ENCODE peak calls at places on chromosome 2, in seven cellular contexts. L is GM04504, T is AML-193, E is left ventricle myocardium superior, J is transverse colon, H is NCI-H187, U is occipital lobe. W is an unnamed sample.

GRCh38 chr2:80706541-80706940 is 402.0 kb upstream of the LRRTM1 start:
- DNase-seq in L (no peak), T (no peak), E (no peak), J (no peak), H (no peak), U (no peak), W (no peak)

GRCh38 chr2:216838146-216838545 is 21.7 kb downstream of the TNP1 start:
- DNase-seq in L (no peak), T (no peak), E (peak), J (no peak), H (no peak), U (no peak), W (peak)

GRCh38 chr2:189131986-189132385 is 47.6 kb downstream of the COL5A2 start:
- DNase-seq in L (no peak), T (no peak), E (no peak), J (no peak), H (no peak), U (no peak), W (no peak)

GRCh38 chr2:63023444-63023843 is 27.2 kb upstream of the OTX1 start:
- DNase-seq in L (no peak), T (peak), E (no peak), J (no peak), H (no peak), U (no peak), W (peak)

GRCh38 chr2:235573331-235574221 is 79.7 kb downstream of the AGAP1 start:
- DNase-seq in L (no peak), T (no peak), E (peak), J (no peak), H (no peak), U (no peak), W (peak)

GRCh38 chr2:123518387-123518786 is 506.7 kb upstream of the CNTNAP5 start:
- DNase-seq in L (peak), T (no peak), E (no peak), J (no peak), H (no peak), U (no peak), W (no peak)

GRCh38 chr2:3041246-3041645 is 336.4 kb downstream of the EIPR1 start:
- DNase-seq in L (no peak), T (no peak), E (no peak), J (no peak), H (no peak), U (no peak), W (no peak)

GRCh38 chr2:218257390-218257981 is 3.3 kb upstream of the GPBAR1 start:
- DNase-seq in L (no peak), T (peak), E (no peak), J (peak), H (no peak), U (no peak), W (peak)

GRCh38 chr2:122563781-122564180 is 808.3 kb downstream of the TSN start:
- DNase-seq in L (no peak), T (no peak), E (no peak), J (no peak), H (no peak), U (no peak), W (no peak)

GRCh38 chr2:121231385-121232000 is 53.5 kb downstream of the TFCP2L1 start:
- DNase-seq in L (no peak), T (no peak), E (no peak), J (no peak), H (no peak), U (no peak), W (no peak)

GRCh38 chr2:121471571-121472464 is 58.9 kb upstream of the RNU4ATAC start:
- DNase-seq in L (peak), T (no peak), E (no peak), J (no peak), H (no peak), U (no peak), W (peak)

GRCh38 chr2:33521791-33522281 is 45.4 kb downstream of the RASGRP3 start:
- DNase-seq in L (peak), T (peak), E (no peak), J (no peak), H (no peak), U (no peak), W (peak)

GRCh38 chr2:237244976-237245646 is 159.4 kb downstream of the COPS8 start:
- DNase-seq in L (peak), T (no peak), E (no peak), J (no peak), H (no peak), U (no peak), W (no peak)

GRCh38 chr2:37798315-37799005 is 126.6 kb upstream of the RMDN2 start:
- DNase-seq in L (no peak), T (peak), E (no peak), J (no peak), H (no peak), U (no peak), W (peak)

GRCh38 chr2:184589261-184589660 is 9.1 kb upstream of the ZNF804A start:
- DNase-seq in L (no peak), T (no peak), E (no peak), J (no peak), H (no peak), U (no peak), W (no peak)

GRCh38 chr2:184598313-184599053 is at the start of gene ZNF804A:
- DNase-seq in L (no peak), T (no peak), E (peak), J (peak), H (peak), U (peak), W (peak)

GRCh38 chr2:226020179-226020578 is 620.7 kb downstream of the NYAP2 start:
- DNase-seq in L (no peak), T (no peak), E (no peak), J (no peak), H (no peak), U (no peak), W (no peak)

W was measured in astrocyte of the hippocampus.